ENCODE peak calls at places on chromosomes 3 and 15, in nine cellular contexts. Z is stimulated activated naive CD4-positive, alpha-beta T cell; U is myocyte; F is H7; T is activated CD4-positive, alpha-beta T cell treated with anti-CD3 and anti-CD28 coated beads, Interleukin-2, amount 50 U/mL, for 1 hour; G is GM23248; B is activated naive CD8-positive, alpha-beta T cell treated with anti-CD3 and anti-CD28 coated beads for 36 hours; W is brain microvascular endothelial cell; V is RWPE1. C is an unnamed sample.

GRCh38 chr3:57977755-57978715 is 30.2 kb upstream of the FLNB start:
- DNase-seq in Z (no peak), U (no peak), F (no peak), T (no peak), G (peak; percentile 33), B (no peak), W (no peak), V (peak; percentile 44), C (no peak)

GRCh38 chr3:54954516-54954915 is 26.7 kb upstream of the LRTM1 start:
- DNase-seq in Z (no peak), U (no peak), F (no peak), T (no peak), G (peak; percentile 34), B (no peak), W (no peak), V (no peak), C (no peak)

GRCh38 chr3:188507244-188507720 is 353.3 kb downstream of the LPP start:
- DNase-seq in Z (no peak), U (peak; percentile 72), F (peak; percentile 28), T (no peak), G (peak; percentile 85), B (no peak), W (peak; percentile 89), V (no peak), C (no peak)

GRCh38 chr15:25798207-25798931 is 64.8 kb downstream of the ATP10A start:
- DNase-seq in Z (no peak), U (no peak), F (peak; percentile 47), T (no peak), G (peak; percentile 77), B (no peak), W (no peak), V (no peak), C (no peak)

GRCh38 chr3:189144645-189145044 is 27.1 kb upstream of the TPRG1 start:
- DNase-seq in Z (peak; percentile 12), U (no peak), F (no peak), T (no peak), G (peak; percentile 16), B (no peak), W (no peak), V (peak; percentile 30), C (no peak)

GRCh38 chr3:148911173-148911572 is 46.1 kb downstream of the CPA3 start:
- DNase-seq in Z (no peak), U (no peak), F (peak; percentile 11), T (no peak), G (no peak), B (no peak), W (no peak), V (peak; percentile 20), C (no peak)

GRCh38 chr3:67515778-67516177 is 138.6 kb downstream of the SUCLG2 start:
- DNase-seq in Z (no peak), U (no peak), F (peak; percentile 29), T (no peak), G (no peak), B (no peak), W (no peak), V (no peak), C (no peak)

GRCh38 chr15:85168642-85169173 is 187.1 kb downstream of the PDE8A start:
- DNase-seq in Z (peak; percentile 48), U (no peak), F (peak; percentile 89), T (peak; percentile 36), G (peak; percentile 32), B (peak; percentile 34), W (peak; percentile 21), V (peak; percentile 86), C (peak; percentile 26)

GRCh38 chr3:65473746-65474145 is 565.0 kb downstream of the MAGI1 start:
- DNase-seq in Z (no peak), U (peak; percentile 35), F (no peak), T (no peak), G (peak; percentile 79), B (no peak), W (peak; percentile 5), V (no peak), C (no peak)